ENCODE peak calls at places on chromosomes 4 and X, in ten cellular contexts. W is ELR; A is AG10803; P is HS-5; G is SW480; Y is GM23338; S is amygdala; K is CD4-positive, CD25-positive, alpha-beta regulatory T cell; J is fibroblast of pulmonary artery; N is WTC11. Q is an unnamed sample.

GRCh38 chrX:24876782-24877315 is 138.9 kb downstream of the ARX start:
- DNase-seq in W (no peak), A (no peak), P (no peak), G (no peak), Y (no peak), S (no peak), K (no peak), J (no peak), N (no peak), Q (no peak)

GRCh38 chr4:3283916-3284315 is 8.9 kb upstream of the RGS12 start:
- DNase-seq in W (no peak), A (no peak), P (no peak), G (no peak), Y (no peak), S (no peak), K (no peak), J (no peak), N (peak; percentile 9), Q (no peak)

GRCh38 chr4:183504064-183504929 is 561 bp upstream of the ING2 start:
- DNase-seq in W (peak; percentile 96), A (peak; percentile 97), P (peak; percentile 82), G (peak; percentile 92), Y (peak; percentile 98), S (peak; percentile 95), K (peak; percentile 99), J (peak; percentile 98), N (peak; percentile 98), Q (peak; percentile 68)

GRCh38 chr4:76620723-76621463 is 185.9 kb downstream of the SHROOM3 start:
- DNase-seq in W (no peak), A (no peak), P (no peak), G (no peak), Y (no peak), S (no peak), K (no peak), J (no peak), N (no peak), Q (no peak)

GRCh38 chr4:55272102-55272501 is 73.9 kb upstream of the SRD5A3 start:
- DNase-seq in W (no peak), A (no peak), P (no peak), G (no peak), Y (no peak), S (no peak), K (no peak), J (no peak), N (no peak), Q (no peak)

GRCh38 chr4:92305148-92305877 is 1.5 kb downstream of the GRID2 start:
- DNase-seq in W (peak; percentile 30), A (peak; percentile 7), P (no peak), G (no peak), Y (peak; percentile 95), S (peak; percentile 66), K (no peak), J (peak; percentile 62), N (peak; percentile 96), Q (peak; percentile 9)

GRCh38 chrX:17242470-17242869 is 132.5 kb upstream of the NHS start:
- DNase-seq in W (peak; percentile 56), A (peak; percentile 52), P (peak; percentile 3), G (peak; percentile 42), Y (peak; percentile 62), S (no peak), K (peak; percentile 51), J (peak; percentile 60), N (peak; percentile 35), Q (peak; percentile 7)

GRCh38 chr4:152945639-152946038 is 9.5 kb downstream of the FHDC1 start:
- DNase-seq in W (no peak), A (no peak), P (no peak), G (no peak), Y (no peak), S (no peak), K (no peak), J (no peak), N (no peak), Q (no peak)

GRCh38 chr4:1628892-1629703 is 55.0 kb downstream of the FAM53A start:
- DNase-seq in W (peak; percentile 50), A (peak; percentile 12), P (peak; percentile 2), G (peak; percentile 21), Y (peak; percentile 79), S (peak; percentile 20), K (peak; percentile 49), J (peak; percentile 49), N (peak; percentile 87), Q (no peak)

GRCh38 chr4:2275546-2276251 is 13.8 kb upstream of the MXD4 start:
- DNase-seq in W (no peak), A (no peak), P (no peak), G (no peak), Y (no peak), S (no peak), K (no peak), J (no peak), N (no peak), Q (no peak)

GRCh38 chr4:1177274-1178141 is 5.1 kb upstream of the SPON2 start:
- DNase-seq in W (no peak), A (no peak), P (no peak), G (peak; percentile 89), Y (no peak), S (no peak), K (no peak), J (no peak), N (no peak), Q (no peak)

GRCh38 chr4:53748328-53748772 is 157.1 kb upstream of the LNX1 start:
- DNase-seq in W (no peak), A (no peak), P (no peak), G (no peak), Y (no peak), S (no peak), K (no peak), J (no peak), N (no peak), Q (no peak)

GRCh38 chr4:7462509-7462971 is 27.8 kb upstream of the PSAPL1 start:
- DNase-seq in W (peak; percentile 28), A (peak; percentile 27), P (no peak), G (peak; percentile 76), Y (peak; percentile 51), S (peak; percentile 10), K (no peak), J (peak; percentile 1), N (no peak), Q (no peak)

GRCh38 chr4:145289403-145290076 is 109.2 kb upstream of the OTUD4 start:
- DNase-seq in W (peak; percentile 17), A (peak; percentile 80), P (no peak), G (no peak), Y (no peak), S (no peak), K (no peak), J (peak; percentile 24), N (no peak), Q (no peak)

GRCh38 chr4:138311771-138312535 is 69.8 kb upstream of the SLC7A11 start:
- DNase-seq in W (no peak), A (peak; percentile 78), P (no peak), G (no peak), Y (peak; percentile 13), S (no peak), K (no peak), J (peak; percentile 31), N (no peak), Q (peak; percentile 33)

GRCh38 chr4:2069986-2070385 is 10.9 kb downstream of the NAT8L start:
- DNase-seq in W (no peak), A (no peak), P (no peak), G (no peak), Y (peak; percentile 37), S (no peak), K (no peak), J (no peak), N (peak; percentile 17), Q (no peak)

GRCh38 chr4:73899321-73899720 is 30.1 kb downstream of the CXCL1 start:
- DNase-seq in W (no peak), A (no peak), P (no peak), G (no peak), Y (no peak), S (no peak), K (no peak), J (no peak), N (no peak), Q (no peak)

GRCh38 chr4:37758226-37758625 is 68.3 kb upstream of the PGM2 start:
- DNase-seq in W (no peak), A (peak; percentile 91), P (peak; percentile 29), G (no peak), Y (no peak), S (no peak), K (no peak), J (peak; percentile 98), N (no peak), Q (no peak)

GRCh38 chrX:125727117-125727516 is 407.4 kb downstream of the TEX13C start:
- DNase-seq in W (no peak), A (no peak), P (no peak), G (no peak), Y (no peak), S (no peak), K (no peak), J (no peak), N (no peak), Q (no peak)

GRCh38 chr4:34850983-34851382 is 1393.3 kb downstream of the ARAP2 start:
- DNase-seq in W (peak; percentile 86), A (no peak), P (peak; percentile 49), G (no peak), Y (no peak), S (no peak), K (no peak), J (no peak), N (no peak), Q (peak; percentile 55)

GRCh38 chr4:182142146-182143085 is 100.8 kb upstream of the TENM3 start:
- DNase-seq in W (no peak), A (peak; percentile 62), P (no peak), G (no peak), Y (peak; percentile 81), S (no peak), K (no peak), J (peak; percentile 32), N (peak; percentile 71), Q (no peak)

GRCh38 chr4:109072595-109072994 is 229.9 kb downstream of the COL25A1 start:
- DNase-seq in W (peak; percentile 28), A (peak; percentile 95), P (peak; percentile 89), G (no peak), Y (no peak), S (no peak), K (no peak), J (peak; percentile 87), N (no peak), Q (peak; percentile 67)

GRCh38 chrX:54042609-54043010 is 1.7 kb downstream of the PHF8 start:
- DNase-seq in W (peak; percentile 75), A (peak; percentile 55), P (no peak), G (peak; percentile 66), Y (peak; percentile 72), S (no peak), K (peak; percentile 54), J (peak; percentile 58), N (peak; percentile 46), Q (no peak)

GRCh38 chr4:114021445-114021844 is 42.0 kb upstream of the ARSJ start:
- DNase-seq in W (no peak), A (no peak), P (no peak), G (no peak), Y (no peak), S (no peak), K (no peak), J (no peak), N (no peak), Q (no peak)

GRCh38 chrX:48083706-48084105 is 12.3 kb upstream of the ZNF630 start:
- DNase-seq in W (no peak), A (no peak), P (no peak), G (no peak), Y (no peak), S (no peak), K (no peak), J (no peak), N (no peak), Q (no peak)

GRCh38 chr4:128601992-128602695 is 207.4 kb upstream of the JADE1 start:
- DNase-seq in W (peak; percentile 24), A (peak; percentile 37), P (no peak), G (no peak), Y (no peak), S (no peak), K (no peak), J (peak; percentile 64), N (no peak), Q (no peak)

GRCh38 chr4:30770049-30770549 is 49.9 kb downstream of the PCDH7 start:
- DNase-seq in W (peak; percentile 71), A (peak; percentile 6), P (peak; percentile 20), G (no peak), Y (no peak), S (no peak), K (no peak), J (peak; percentile 90), N (no peak), Q (no peak)

GRCh38 chr4:36310793-36311192 is 29.4 kb downstream of the DTHD1 start:
- DNase-seq in W (no peak), A (no peak), P (no peak), G (no peak), Y (no peak), S (no peak), K (peak; percentile 53), J (no peak), N (no peak), Q (no peak)